ENCODE peak calls at places on chromosomes 6 and 20, in five cellular contexts. One of them, this sample, is unnamed.

GRCh38 chr6:30206799-30207618 is 6.2 kb downstream of the TRIM26 start:
- DNase-seq in stomach: peak; percentile 34
- DNase-seq in neural progenitor cell: peak; percentile 58
- DNase-seq in MM.1S: no peak
- DNase-seq in psoas muscle: no peak
- DNase-seq in this sample: no peak

GRCh38 chr6:105192707-105193465 is 13.1 kb upstream of the POPDC3 start:
- DNase-seq in neural progenitor cell: no peak
- DNase-seq in psoas muscle: no peak
- DNase-seq in MM.1S: no peak
- DNase-seq in stomach: no peak
- DNase-seq in this sample: no peak

GRCh38 chr6:41685641-41686380 is 47.5 kb downstream of the MDFI start:
- DNase-seq in stomach: no peak
- DNase-seq in psoas muscle: no peak
- DNase-seq in MM.1S: no peak
- DNase-seq in neural progenitor cell: no peak
- DNase-seq in this sample: no peak

GRCh38 chr20:2932497-2932896 is 59.2 kb downstream of the PTPRA start:
- DNase-seq in MM.1S: no peak
- DNase-seq in stomach: no peak
- DNase-seq in psoas muscle: no peak
- DNase-seq in neural progenitor cell: no peak
- DNase-seq in this sample: no peak

GRCh38 chr6:142665393-142665792 is 279.6 kb downstream of the HIVEP2 start:
- DNase-seq in neural progenitor cell: no peak
- DNase-seq in stomach: no peak
- DNase-seq in MM.1S: no peak
- DNase-seq in psoas muscle: no peak
- DNase-seq in this sample: no peak

GRCh38 chr20:61884571-61885389 is 180.9 kb downstream of the TAF4 start:
- DNase-seq in stomach: no peak
- DNase-seq in psoas muscle: no peak
- DNase-seq in MM.1S: no peak
- DNase-seq in neural progenitor cell: no peak
- DNase-seq in this sample: no peak

GRCh38 chr6:41021832-41022231 is 17.2 kb downstream of the UNC5CL start:
- DNase-seq in neural progenitor cell: peak; percentile 24
- DNase-seq in psoas muscle: no peak
- DNase-seq in MM.1S: no peak
- DNase-seq in stomach: no peak
- DNase-seq in this sample: peak; percentile 51

GRCh38 chr20:25553819-25554296 is 31.5 kb downstream of the NINL start:
- DNase-seq in neural progenitor cell: no peak
- DNase-seq in stomach: no peak
- DNase-seq in psoas muscle: no peak
- DNase-seq in MM.1S: no peak
- DNase-seq in this sample: no peak

GRCh38 chr6:4355241-4355640 is 219.9 kb upstream of the ECI2 start:
- DNase-seq in psoas muscle: no peak
- DNase-seq in neural progenitor cell: peak; percentile 34
- DNase-seq in MM.1S: no peak
- DNase-seq in stomach: peak; percentile 18
- DNase-seq in this sample: no peak

GRCh38 chr6:105363100-105363754 is 39.7 kb downstream of the PREP start:
- DNase-seq in neural progenitor cell: peak; percentile 47
- DNase-seq in MM.1S: peak; percentile 15
- DNase-seq in psoas muscle: no peak
- DNase-seq in stomach: no peak
- DNase-seq in this sample: no peak

GRCh38 chr20:51536116-51537069 is 6.1 kb downstream of the NFATC2 start:
- DNase-seq in MM.1S: no peak
- DNase-seq in stomach: peak; percentile 45
- DNase-seq in neural progenitor cell: no peak
- DNase-seq in psoas muscle: no peak
- DNase-seq in this sample: no peak

GRCh38 chr6:97129111-97129510 is 153.9 kb downstream of the MMS22L start:
- DNase-seq in MM.1S: no peak
- DNase-seq in psoas muscle: no peak
- DNase-seq in stomach: no peak
- DNase-seq in neural progenitor cell: no peak
- DNase-seq in this sample: no peak

GRCh38 chr20:41094656-41095055 is 42.7 kb upstream of the PLCG1 start:
- DNase-seq in neural progenitor cell: no peak
- DNase-seq in MM.1S: no peak
- DNase-seq in stomach: no peak
- DNase-seq in psoas muscle: no peak
- DNase-seq in this sample: no peak

GRCh38 chr20:63503524-63503923 is 4.6 kb upstream of the EEF1A2 start:
- DNase-seq in neural progenitor cell: no peak
- DNase-seq in stomach: no peak
- DNase-seq in psoas muscle: no peak
- DNase-seq in MM.1S: no peak
- DNase-seq in this sample: no peak
- H3K27me3 ChIP-seq in neural progenitor cell: peaks cover 65% of the 10 kb centered on the region
- H3K27me3 ChIP-seq in stomach: peaks cover 10% of the 10 kb centered on the region
- H3K27me3 ChIP-seq in psoas muscle: no peaks in the 10 kb centered on the region
- H3K27me3 ChIP-seq in MM.1S: peaks cover 64% of the 10 kb centered on the region
- H3K27me3 ChIP-seq in this sample: no peaks in the 10 kb centered on the region

GRCh38 chr20:49866051-49866450 is 49.3 kb downstream of the SPATA2 start:
- DNase-seq in stomach: no peak
- DNase-seq in MM.1S: no peak
- DNase-seq in neural progenitor cell: no peak
- DNase-seq in psoas muscle: no peak
- DNase-seq in this sample: no peak
- TF ChIP-seq CTCF in stomach: no peak
- TF ChIP-seq CTCF in MM.1S: no peak
- TF ChIP-seq CTCF in neural progenitor cell: no peak
- TF ChIP-seq CTCF in psoas muscle: no peak
- TF ChIP-seq CTCF in this sample: no peak

GRCh38 chr6:14284969-14285368 is 167.4 kb downstream of the CD83 start:
- DNase-seq in MM.1S: no peak
- DNase-seq in neural progenitor cell: no peak
- DNase-seq in psoas muscle: no peak
- DNase-seq in stomach: no peak
- DNase-seq in this sample: no peak
- H3K27ac ChIP-seq in MM.1S: no peak overlapping the region
- H3K27ac ChIP-seq in neural progenitor cell: no peak overlapping the region
- H3K27ac ChIP-seq in psoas muscle: no peak overlapping the region
- H3K27ac ChIP-seq in stomach: no peak overlapping the region
- H3K27ac ChIP-seq in this sample: no peak overlapping the region

DNA sequence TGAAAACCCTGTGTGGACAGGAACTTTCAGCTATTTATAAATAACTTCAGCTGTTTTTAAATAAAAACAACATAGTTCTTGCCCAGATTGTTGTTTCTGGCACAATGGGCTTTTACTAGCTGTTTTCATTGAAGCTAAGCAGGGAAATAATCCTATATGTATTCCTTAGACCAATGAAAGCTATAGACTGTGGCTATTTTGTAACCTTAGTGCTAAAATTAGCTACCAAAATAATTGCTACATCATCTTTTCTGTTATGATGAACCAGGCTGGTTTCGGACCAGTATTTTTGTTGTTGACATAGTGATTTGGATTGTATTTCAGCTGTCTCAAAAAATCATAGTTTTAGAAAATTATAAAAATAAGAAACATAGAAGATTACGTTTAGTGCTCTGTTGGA is 13.7 kb downstream of the PHF3 start:
- DNase-seq in neural progenitor cell: no peak
- DNase-seq in stomach: no peak
- DNase-seq in MM.1S: no peak
- DNase-seq in psoas muscle: no peak
- DNase-seq in this sample: no peak
- H3K27me3 ChIP-seq in neural progenitor cell: no peaks in the 10 kb centered on the region
- H3K27me3 ChIP-seq in stomach: no peaks in the 10 kb centered on the region
- H3K27me3 ChIP-seq in MM.1S: no peaks in the 10 kb centered on the region
- H3K27me3 ChIP-seq in psoas muscle: no peaks in the 10 kb centered on the region
- H3K27me3 ChIP-seq in this sample: no peaks in the 10 kb centered on the region

This sample was measured in pancreas.